ENCODE peak calls at places on chromosome 4, in eight cellular contexts. A, Q, U, B, H, E, P and J are unnamed samples.

GRCh38 chr4:156496797-156497196 is 474.8 kb downstream of the PDGFC start:
- DNase-seq in A (no peak), P (peak; percentile 92), Q (no peak), U (no peak), H (peak; percentile 79), B (no peak), E (no peak), J (no peak)

GRCh38 chr4:159926871-159927270 is 824.0 kb downstream of the RAPGEF2 start:
- DNase-seq in P (no peak), U (no peak), H (no peak), B (no peak), Q (no peak), A (no peak), E (no peak), J (no peak)

GRCh38 chr4:26522478-26522877 is 32.2 kb upstream of the CCKAR start:
- DNase-seq in P (peak; percentile 73), A (no peak), E (no peak), H (peak; percentile 39), U (no peak), B (no peak), Q (no peak), J (no peak)

GRCh38 chr4:3307486-3307885 is 14.7 kb downstream of the RGS12 start:
- DNase-seq in P (no peak), Q (peak; percentile 28), B (peak; percentile 46), A (no peak), H (no peak), U (no peak), E (no peak), J (no peak)

GRCh38 chr4:79311279-79311678 is 14.6 kb downstream of the NAA11 start:
- DNase-seq in P (no peak), A (no peak), E (no peak), H (no peak), Q (no peak), B (no peak), U (no peak), J (no peak)

GRCh38 chr4:31692407-31692940 is 972.3 kb downstream of the PCDH7 start:
- DNase-seq in P (peak; percentile 56), B (no peak), H (no peak), A (no peak), E (no peak), Q (no peak), U (no peak), J (no peak)

GRCh38 chr4:42341518-42342026 is 55.7 kb upstream of the SHISA3 start:
- DNase-seq in E (no peak), U (no peak), Q (no peak), P (peak; percentile 58), B (no peak), H (no peak), A (no peak), J (no peak)

GRCh38 chr4:78059524-78059889 is 2.4 kb downstream of the FRAS1 start:
- DNase-seq in P (peak; percentile 76), H (peak; percentile 90), B (peak; percentile 70), Q (no peak), U (peak; percentile 75), A (peak; percentile 87), E (peak; percentile 24), J (peak; percentile 62)

GRCh38 chr4:26256016-26256415 is 64.8 kb upstream of the RBPJ start:
- DNase-seq in B (no peak), E (no peak), P (peak; percentile 40), A (no peak), U (no peak), H (peak; percentile 70), Q (no peak), J (no peak)

GRCh38 chr4:55993994-55994657 is 45.4 kb downstream of the CEP135 start:
- DNase-seq in B (no peak), P (no peak), H (no peak), Q (no peak), A (no peak), E (no peak), U (no peak), J (no peak)

GRCh38 chr4:139083533-139084424 is 68.2 kb downstream of the NOCT start:
- DNase-seq in B (peak; percentile 94), A (peak; percentile 95), H (peak; percentile 98), U (peak; percentile 90), Q (peak; percentile 93), E (peak; percentile 87), P (peak; percentile 86), J (peak; percentile 67)
- TF ChIP-seq CTCF in B (no peak), A (peak; percentile 47), H (peak; percentile 15), U (no peak), Q (peak; percentile 40), E (peak; percentile 58), P (peak; percentile 37), J (no peak)

DNA sequence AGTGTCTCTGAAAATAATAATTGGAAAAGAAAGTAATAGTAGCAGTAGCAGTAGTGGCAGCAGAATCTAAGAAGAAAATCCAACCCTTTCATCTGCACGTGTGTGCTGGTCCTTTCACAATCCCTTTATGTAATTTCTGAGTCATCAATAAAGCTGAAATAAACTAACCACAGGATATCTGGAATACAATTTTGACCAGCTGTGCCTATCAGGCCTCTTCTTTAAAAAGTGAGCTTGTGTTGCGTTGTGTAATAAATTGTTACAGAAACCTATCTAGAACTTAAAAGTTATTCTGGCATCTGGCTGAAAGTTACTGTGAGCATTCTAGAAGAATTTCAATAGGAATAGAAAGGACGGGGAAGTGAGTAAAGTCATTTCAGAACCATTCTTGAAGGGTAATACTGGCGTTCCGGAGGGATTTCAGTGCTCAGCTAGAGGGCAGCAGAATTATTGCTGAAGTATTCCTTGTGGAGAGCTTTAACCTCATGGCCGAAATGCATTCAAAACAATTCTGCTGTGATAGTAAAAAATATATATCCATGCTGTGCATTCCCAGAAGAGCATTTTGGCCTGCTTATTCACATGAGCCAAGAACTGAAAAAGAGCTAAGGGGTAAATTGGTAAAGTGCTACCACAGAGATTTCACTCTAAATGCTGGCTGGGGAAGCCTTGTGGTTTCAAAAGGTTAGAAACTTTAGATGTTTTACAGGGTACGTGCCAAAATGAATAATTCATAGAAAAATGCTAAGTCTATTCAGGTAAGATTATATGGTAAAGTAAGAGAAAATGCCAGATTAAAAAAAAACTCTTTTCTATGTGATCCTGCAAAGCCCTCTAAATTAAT is 260.6 kb downstream of the NKX6-1 start:
- DNase-seq in P (peak; percentile 39), Q (no peak), E (no peak), H (peak; percentile 17), A (no peak), U (no peak), B (no peak), J (no peak)
- TF ChIP-seq CTCF in P (no peak), Q (no peak), E (no peak), H (no peak), A (peak; percentile 11), U (no peak), B (no peak), J (no peak)

GRCh38 chr4:67103001-67103737 is 442.1 kb downstream of the CENPC start:
- DNase-seq in P (no peak), H (no peak), E (no peak), Q (no peak), B (no peak), U (no peak), A (peak; percentile 5), J (no peak)
- TF ChIP-seq CTCF in P (no peak), H (no peak), E (no peak), Q (no peak), B (no peak), U (no peak), A (no peak), J (no peak)

DNA sequence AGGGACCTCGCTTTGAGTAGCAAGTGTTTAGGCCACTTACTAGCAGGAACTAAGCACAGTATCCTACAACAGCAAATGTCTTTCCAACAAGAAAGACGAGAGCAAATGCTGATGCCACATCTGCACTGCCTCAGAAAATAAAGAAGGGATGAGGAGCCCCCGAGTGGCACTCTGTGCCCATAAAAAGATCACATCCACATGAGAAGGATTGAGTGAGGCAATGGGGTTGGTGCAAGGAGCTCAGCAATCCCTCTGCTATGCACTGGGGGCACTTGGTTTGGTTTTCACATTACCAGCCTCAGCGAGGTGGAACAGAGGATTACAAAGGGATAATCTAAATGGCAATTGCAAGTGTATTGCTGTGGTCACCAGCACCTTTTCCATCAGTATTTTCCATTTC is 252.8 kb upstream of the SLC7A11 start:
- DNase-seq in Q (no peak), H (peak; percentile 11), A (peak; percentile 46), P (peak; percentile 73), B (no peak), E (no peak), U (peak; percentile 51), J (peak; percentile 2)
- TF ChIP-seq CTCF in Q (no peak), H (no peak), A (peak; percentile 33), P (peak; percentile 48), B (no peak), E (peak; percentile 42), U (no peak), J (no peak)

DNA sequence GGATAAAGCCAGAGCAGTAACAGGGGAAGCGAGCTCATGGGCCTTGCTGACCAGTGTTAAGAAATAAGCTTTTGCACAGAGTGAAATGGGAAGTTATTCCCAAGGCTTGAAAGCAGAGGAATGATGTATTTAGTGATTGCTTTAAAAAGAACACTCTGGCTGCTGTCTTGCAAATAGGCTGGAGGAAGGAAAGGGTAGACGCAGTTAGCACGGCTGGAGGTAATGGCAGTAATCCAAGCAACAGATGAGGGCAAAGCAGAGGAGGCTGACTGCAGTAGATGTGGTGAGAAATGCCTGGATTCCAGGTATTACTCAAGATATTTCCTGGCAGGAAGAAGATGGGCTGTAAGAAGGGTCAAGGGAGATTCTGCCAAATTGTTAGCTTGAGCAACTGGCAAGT is 1342.3 kb upstream of the AGA start:
- DNase-seq in B (no peak), Q (no peak), P (no peak), U (no peak), E (no peak), H (no peak), A (no peak), J (no peak)
- TF ChIP-seq CTCF in B (no peak), Q (no peak), P (no peak), U (no peak), E (no peak), H (no peak), A (no peak), J (no peak)